ENCODE peak calls at places on chromosomes 2 and 18, in six cellular contexts. P is kidney epithelial cell, R is A549, Z is mesenchymal stem cell, Q is IMR-90, K is astrocyte of the spinal cord. M is an unnamed sample.

GRCh38 chr2:42386684-42387083 is 25.7 kb upstream of the COX7A2L start:
- DNase-seq in Q (no peak), R (peak; percentile 45), K (no peak), Z (no peak), P (no peak), M (peak; percentile 25)

GRCh38 chr2:84958135-84959044 is 12.6 kb upstream of the KCMF1 start:
- DNase-seq in Z (peak; percentile 87), Q (peak; percentile 97), R (peak; percentile 98), P (peak; percentile 99), K (peak; percentile 92), M (peak; percentile 68)

GRCh38 chr18:69250305-69251151 is 150.2 kb upstream of the DOK6 start:
- DNase-seq in R (no peak), P (no peak), Q (peak; percentile 55), Z (no peak), K (no peak), M (peak; percentile 79)

GRCh38 chr18:26777316-26778053 is 88.0 kb downstream of the AQP4 start:
- DNase-seq in Q (no peak), P (no peak), Z (no peak), K (peak; percentile 33), R (no peak), M (peak; percentile 46)

GRCh38 chr2:28437142-28437835 is 44.6 kb downstream of the FOSL2 start:
- DNase-seq in R (no peak), Z (no peak), P (no peak), Q (no peak), K (no peak), M (no peak)

GRCh38 chr2:232028631-232029030 is 67.1 kb downstream of the DIS3L2 start:
- DNase-seq in Q (peak; percentile 10), P (no peak), K (peak; percentile 21), R (no peak), Z (peak; percentile 26), M (peak; percentile 73)

GRCh38 chr18:25019086-25019860 is 332.7 kb downstream of the ZNF521 start:
- DNase-seq in P (no peak), Q (no peak), Z (peak; percentile 3), K (no peak), R (no peak), M (no peak)

GRCh38 chr2:128372621-128373341 is 54.1 kb upstream of the HS6ST1 start:
- DNase-seq in K (no peak), R (no peak), P (no peak), Z (no peak), Q (no peak), M (no peak)

GRCh38 chr2:143205106-143205764 is 76.0 kb downstream of the ARHGAP15 start:
- DNase-seq in P (no peak), K (peak; percentile 3), Z (peak; percentile 19), R (peak; percentile 4), Q (peak; percentile 8), M (peak; percentile 39)

GRCh38 chr2:183035298-183035953 is 2.8 kb downstream of the NCKAP1 start:
- DNase-seq in P (no peak), K (peak; percentile 77), R (peak; percentile 2), Q (peak; percentile 88), Z (peak; percentile 61), M (peak; percentile 81)

GRCh38 chr2:169664978-169665930 is 29.0 kb downstream of the CFAP210 start:
- DNase-seq in P (no peak), K (no peak), Z (no peak), R (no peak), Q (peak; percentile 3), M (peak; percentile 2)

GRCh38 chr2:108589786-108590185 is 55.5 kb downstream of the LIMS1 start:
- DNase-seq in R (no peak), K (no peak), Q (no peak), P (no peak), Z (peak; percentile 43), M (peak; percentile 59)

GRCh38 chr2:108594132-108594981 is 60.1 kb downstream of the LIMS1 start:
- DNase-seq in K (peak; percentile 95), Q (peak; percentile 93), P (peak; percentile 94), Z (peak; percentile 92), R (peak; percentile 76), M (peak; percentile 91)

GRCh38 chr2:108591163-108591562 is 56.9 kb downstream of the LIMS1 start:
- DNase-seq in R (no peak), Z (no peak), P (no peak), K (no peak), Q (no peak), M (no peak)

GRCh38 chr2:108594982-108595464 is 60.8 kb downstream of the LIMS1 start:
- DNase-seq in Q (peak; percentile 96), K (peak; percentile 98), R (peak; percentile 87), P (peak; percentile 99), Z (peak; percentile 96), M (peak; percentile 90)

DNA sequence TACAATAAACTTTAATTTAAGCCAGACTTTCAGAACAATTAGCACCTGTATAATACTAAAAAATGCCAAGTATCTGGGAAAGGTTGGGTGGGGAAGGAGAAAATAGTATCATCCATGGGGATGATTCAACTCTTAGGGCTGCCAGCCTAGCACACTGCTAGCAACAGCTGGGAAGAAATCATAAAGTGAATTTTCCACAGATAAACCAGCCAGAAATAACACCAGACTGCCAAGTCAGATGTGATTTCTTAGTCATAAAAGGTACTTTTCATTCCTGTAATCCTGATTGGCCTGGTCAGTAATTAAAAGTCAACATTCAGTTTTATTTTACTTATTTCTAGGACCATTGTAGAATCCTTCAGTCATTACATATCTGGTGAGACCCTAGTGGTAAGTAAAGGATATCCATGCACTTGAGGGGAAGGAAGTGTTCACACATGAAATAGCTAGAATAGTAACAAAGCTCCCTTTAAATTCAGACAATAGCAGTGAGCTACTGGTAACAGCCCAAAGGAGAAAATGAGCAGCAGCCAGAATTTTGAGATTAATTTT is 59.4 kb downstream of the LIMS1 start:
- DNase-seq in P (peak; percentile 79), K (peak; percentile 96), R (peak; percentile 40), Q (peak; percentile 88), Z (peak; percentile 61), M (peak; percentile 75)
- H3K4me3 ChIP-seq in P (no peak overlapping the region), K (no peak overlapping the region), R (no peak overlapping the region), Q (no peak overlapping the region), Z (peak overlapping the region; percentile 25), M (no peak overlapping the region)

GRCh38 chr2:233081232-233081730 is 21.1 kb downstream of the INPP5D start:
- DNase-seq in Q (no peak), K (no peak), Z (no peak), P (no peak), R (no peak), M (no peak)
- H3K4me3 ChIP-seq in Q (no peak overlapping the region), K (no peak overlapping the region), Z (no peak overlapping the region), P (no peak overlapping the region), R (no peak overlapping the region), M (no peak overlapping the region)

GRCh38 chr18:47150029-47150823 is at the start of gene HDHD2:
- DNase-seq in K (peak; percentile 83), R (peak; percentile 74), Q (peak; percentile 69), Z (peak; percentile 88), P (no peak), M (peak; percentile 80)
- H3K4me3 ChIP-seq in K (peak within 1 kb of the TSS; percentile 80), R (peak within 1 kb of the TSS; percentile 54), Q (peak within 1 kb of the TSS; percentile 77), Z (peak within 1 kb of the TSS; percentile 89), P (peak within 1 kb of the TSS; percentile 95), M (peak within 1 kb of the TSS; percentile 87)

DNA sequence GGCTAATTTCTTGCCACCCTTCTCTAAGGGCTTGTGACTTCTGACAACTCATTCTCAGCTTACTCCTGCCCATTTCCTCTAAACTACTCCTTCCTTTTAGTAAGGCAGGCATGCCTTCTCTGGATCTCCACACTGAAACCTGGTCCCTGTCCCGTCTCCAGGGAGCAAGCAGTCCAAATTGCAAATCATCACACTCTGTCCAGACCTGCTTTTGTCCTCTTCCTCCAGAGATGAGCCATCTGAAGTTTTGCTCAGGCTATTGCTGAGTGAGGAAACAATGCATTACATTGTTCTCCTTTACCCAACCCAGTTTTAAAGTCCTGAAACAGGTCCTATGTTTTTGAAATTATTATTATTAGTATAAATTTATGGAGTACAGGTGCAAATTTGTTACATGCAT is 57.3 kb downstream of the ARHGAP25 start:
- DNase-seq in R (no peak), Q (no peak), P (no peak), Z (no peak), K (no peak), M (no peak)
- H3K4me3 ChIP-seq in R (no peak overlapping the region), Q (no peak overlapping the region), P (no peak overlapping the region), Z (no peak overlapping the region), K (no peak overlapping the region), M (no peak overlapping the region)

DNA sequence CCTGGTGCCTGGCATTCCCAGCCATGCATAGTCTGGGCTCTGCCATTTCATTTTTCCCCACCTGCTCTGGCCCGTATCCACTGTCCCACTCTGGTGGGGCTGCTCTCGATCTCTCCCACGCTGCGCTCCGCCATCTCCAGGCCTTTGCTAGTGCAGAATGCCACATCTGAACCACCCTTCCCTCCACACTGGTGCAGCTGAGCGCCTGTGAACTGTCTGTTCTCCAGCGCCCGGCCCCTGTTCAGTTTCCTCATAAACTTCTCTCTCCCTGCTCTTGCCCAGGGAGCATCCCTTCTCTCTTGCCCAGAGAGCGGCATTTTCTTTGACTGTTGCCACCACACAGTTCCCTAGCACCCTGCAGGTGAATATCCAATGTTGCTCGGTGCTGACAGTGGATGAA is 21.5 kb downstream of the POMC start:
- DNase-seq in R (no peak), K (no peak), Q (no peak), P (no peak), Z (no peak), M (no peak)
- H3K4me3 ChIP-seq in R (no peak overlapping the region), K (no peak overlapping the region), Q (no peak overlapping the region), P (no peak overlapping the region), Z (no peak overlapping the region), M (no peak overlapping the region)

DNA sequence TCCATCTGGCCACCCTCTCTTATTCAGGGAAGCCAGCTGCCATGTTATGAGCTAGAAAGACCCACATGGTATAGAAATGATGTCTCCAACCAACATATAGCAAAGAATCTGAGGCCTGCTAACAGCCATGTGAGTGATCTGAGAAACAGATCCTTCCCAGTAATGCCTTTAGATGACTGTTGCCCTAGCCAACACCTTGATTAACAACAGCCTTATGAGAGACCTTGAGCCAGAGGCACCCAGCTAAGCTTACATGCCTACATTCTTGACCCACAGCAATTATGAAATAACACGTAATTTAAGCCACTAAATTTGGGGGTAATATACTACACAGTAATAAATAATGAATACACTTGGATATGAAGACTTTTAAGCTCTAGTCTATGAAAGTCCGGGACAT is 13.0 kb downstream of the KANSL1L start:
- DNase-seq in K (no peak), R (no peak), Q (no peak), P (no peak), Z (no peak), M (no peak)
- H3K4me3 ChIP-seq in K (no peak overlapping the region), R (no peak overlapping the region), Q (no peak overlapping the region), P (no peak overlapping the region), Z (no peak overlapping the region), M (no peak overlapping the region)

GRCh38 chr2:36477744-36478143 is 120.2 kb downstream of the FEZ2 start:
- DNase-seq in P (no peak), Z (no peak), R (no peak), Q (no peak), K (no peak), M (no peak)
- H3K4me3 ChIP-seq in P (no peak overlapping the region), Z (peak overlapping the region; percentile 57), R (peak overlapping the region; percentile 2), Q (no peak overlapping the region), K (no peak overlapping the region), M (no peak overlapping the region)

DNA sequence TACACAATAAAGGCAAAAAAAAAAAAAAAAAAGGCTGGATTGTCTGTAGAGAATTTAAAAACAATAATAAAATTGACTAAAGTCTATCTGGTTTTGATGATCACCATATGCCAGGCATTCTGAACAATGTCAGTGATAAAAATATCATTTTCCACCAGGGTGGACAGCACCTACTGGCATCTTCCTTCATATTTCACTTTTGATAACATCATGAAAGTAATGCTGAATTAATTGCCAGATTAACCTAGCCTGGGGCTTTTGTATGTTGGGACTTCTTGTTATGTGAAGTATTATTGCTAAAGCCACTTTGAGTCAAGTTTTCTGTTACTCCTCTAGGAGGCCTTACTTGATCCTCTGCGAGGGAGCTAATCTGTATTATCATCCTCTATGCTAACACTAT is 73.8 kb upstream of the FAM98A start:
- DNase-seq in Q (no peak), K (no peak), Z (no peak), P (no peak), R (no peak), M (no peak)
- H3K4me3 ChIP-seq in Q (no peak overlapping the region), K (no peak overlapping the region), Z (no peak overlapping the region), P (no peak overlapping the region), R (no peak overlapping the region), M (no peak overlapping the region)

GRCh38 chr18:9477509-9477908 is 2.2 kb downstream of the RALBP1 start:
- DNase-seq in K (no peak), Z (no peak), P (no peak), R (no peak), Q (no peak), M (no peak)
- H3K4me3 ChIP-seq in K (no peak overlapping the region), Z (peak overlapping the region; percentile 94), P (no peak overlapping the region), R (no peak overlapping the region), Q (no peak overlapping the region), M (no peak overlapping the region)

M was measured in choroid plexus epithelial cell.